ENCODE peak calls at places on chromosomes 7 and 10, in six cellular contexts. P is SK-N-SH, I is IMR-90, N is ovary, A is H9, J is lower leg skin. T is an unnamed sample.

GRCh38 chr7:140557809-140558518 is 78.7 kb upstream of the MKRN1 start:
- DNase-seq in N (no peak), A (no peak), I (no peak), P (no peak), J (no peak), T (no peak)

GRCh38 chr10:59176241-59177030 is at the start of gene PHYHIPL:
- DNase-seq in P (peak), J (no peak), N (peak), I (no peak), A (peak), T (peak)

GRCh38 chr10:5550621-5551530 is 26.1 kb downstream of the CALML3 start:
- DNase-seq in J (peak), N (no peak), P (no peak), A (no peak), I (peak), T (no peak)

GRCh38 chr10:58637372-58637771 is 124.7 kb downstream of the BICC1 start:
- DNase-seq in N (no peak), P (no peak), I (no peak), A (no peak), J (no peak), T (no peak)

GRCh38 chr10:123136806-123137642 is 1.3 kb downstream of the HMX3 start:
- DNase-seq in A (peak), I (no peak), N (no peak), P (no peak), J (no peak), T (no peak)

GRCh38 chr7:27870595-27870994 is 130.6 kb downstream of the TAX1BP1 start:
- DNase-seq in A (no peak), I (no peak), J (no peak), N (no peak), P (no peak), T (no peak)

GRCh38 chr7:106178593-106179134 is 66.6 kb upstream of the SYPL1 start:
- DNase-seq in P (no peak), J (no peak), I (peak), A (no peak), N (no peak), T (no peak)

GRCh38 chr7:147197006-147197405 is 1080.4 kb downstream of the CNTNAP2 start:
- DNase-seq in I (no peak), P (no peak), J (no peak), A (no peak), N (no peak), T (no peak)

GRCh38 chr7:150927954-150928340 is 50.2 kb downstream of the KCNH2 start:
- DNase-seq in J (peak), N (no peak), I (peak), P (no peak), A (no peak), T (no peak)

GRCh38 chr7:148515237-148515636 is 75.3 kb upstream of the C7orf33 start:
- DNase-seq in P (no peak), N (no peak), I (no peak), A (no peak), J (no peak), T (no peak)

GRCh38 chr7:55185941-55186609 is 167.3 kb downstream of the EGFR start:
- DNase-seq in P (no peak), N (no peak), A (no peak), I (peak), J (peak), T (no peak)

GRCh38 chr7:49885593-49886285 is 112.3 kb downstream of the VWC2 start:
- DNase-seq in P (no peak), N (no peak), I (no peak), J (no peak), A (no peak), T (no peak)

GRCh38 chr7:79713281-79713680 is 259.8 kb upstream of the MAGI2 start:
- DNase-seq in J (no peak), A (no peak), P (no peak), I (no peak), N (no peak), T (no peak)

GRCh38 chr7:37208528-37208927 is 240.1 kb downstream of the ELMO1 start:
- DNase-seq in I (peak), N (peak), J (no peak), A (peak), P (peak), T (no peak)

GRCh38 chr10:122098924-122099323 is 110.0 kb downstream of the TACC2 start:
- DNase-seq in N (no peak), P (no peak), A (no peak), I (no peak), J (no peak), T (no peak)

GRCh38 chr7:4140933-4141332 is 541.2 kb upstream of the FOXK1 start:
- DNase-seq in I (no peak), P (no peak), J (no peak), A (no peak), N (no peak), T (no peak)

GRCh38 chr7:83467493-83467892 is 181.4 kb downstream of the SEMA3E start:
- DNase-seq in P (no peak), A (no peak), J (no peak), I (no peak), N (no peak), T (no peak)

GRCh38 chr10:36066102-36066501 is 424.0 kb upstream of the FZD8 start:
- DNase-seq in N (no peak), I (no peak), P (no peak), J (no peak), A (no peak), T (no peak)

GRCh38 chr10:48365668-48366067 is 59.2 kb downstream of the MAPK8 start:
- DNase-seq in A (no peak), J (no peak), N (no peak), P (no peak), I (peak), T (no peak)

GRCh38 chr10:114684085-114684821 is 26.2 kb upstream of the ABLIM1 start:
- DNase-seq in N (peak), J (peak), I (peak), P (peak), A (no peak), T (no peak)

GRCh38 chr7:23380556-23380955 is 81.4 kb downstream of the MALSU1 start:
- DNase-seq in I (no peak), A (no peak), J (no peak), N (no peak), P (no peak), T (no peak)

GRCh38 chr7:73749931-73750776 is 11.6 kb upstream of the ABHD11 start:
- DNase-seq in N (no peak), P (no peak), A (no peak), I (no peak), J (no peak), T (no peak)

GRCh38 chr7:73742338-73742752 is 3.7 kb upstream of the ABHD11 start:
- DNase-seq in N (no peak), I (no peak), J (no peak), P (no peak), A (peak), T (no peak)

GRCh38 chr7:73742753-73743641 is 4.4 kb upstream of the ABHD11 start:
- DNase-seq in I (no peak), J (peak), A (peak), N (peak), P (peak), T (peak)

GRCh38 chr7:73741600-73741999 is 3.0 kb upstream of the ABHD11 start:
- DNase-seq in P (no peak), A (peak), I (no peak), N (no peak), J (no peak), T (no peak)

GRCh38 chr7:73746378-73746777 is 7.8 kb upstream of the ABHD11 start:
- DNase-seq in J (no peak), P (no peak), A (no peak), I (no peak), N (no peak), T (no peak)
- TF ChIP-seq CTCF in J (no peak), P (no peak), A (no peak), I (no peak), N (no peak), T (no peak)

DNA sequence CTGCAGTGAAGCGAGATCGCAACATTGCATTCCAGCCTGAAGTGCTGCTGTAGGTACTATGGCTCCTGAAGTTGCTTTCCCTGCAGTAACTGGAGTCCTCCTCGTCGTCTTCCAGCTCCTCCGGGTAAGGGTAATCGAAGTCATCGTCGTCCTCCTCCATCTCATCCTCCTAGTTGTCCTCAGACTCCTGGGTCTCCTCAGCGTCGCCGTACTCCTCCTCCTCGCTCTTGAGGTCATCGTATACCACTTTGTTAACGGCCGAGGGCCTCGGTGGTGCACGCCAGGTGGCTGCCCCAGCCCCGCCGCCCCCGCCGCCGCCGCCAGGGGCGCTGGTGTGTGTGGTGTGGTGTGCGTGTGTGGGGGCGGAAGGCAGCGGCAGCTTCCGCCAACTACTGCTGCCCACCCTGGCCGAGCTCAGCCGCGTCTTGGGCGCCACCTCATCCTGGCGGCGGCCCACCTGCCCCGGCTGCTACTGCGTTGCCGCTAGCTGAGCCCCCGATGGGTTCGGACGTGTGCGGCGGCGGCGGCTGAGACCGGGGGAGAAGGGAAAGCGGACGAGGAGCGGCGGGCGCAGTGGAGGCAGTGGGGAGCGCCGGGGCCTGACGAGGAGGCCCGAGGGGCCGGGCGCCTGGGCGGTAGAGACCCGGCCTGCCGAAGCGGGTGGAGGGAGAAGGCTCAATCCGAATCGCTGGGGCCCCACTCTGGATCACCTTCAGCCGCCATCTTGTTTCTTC is 11.8 kb upstream of the ACBD5 start:
- DNase-seq in A (peak), N (peak), I (peak), J (peak), P (no peak), T (no peak)
- TF ChIP-seq CTCF in A (peak), N (no peak), I (no peak), J (no peak), P (no peak), T (peak)

GRCh38 chr10:1048349-1048731 is 579 bp downstream of the IDI1 start:
- DNase-seq in P (peak), A (no peak), I (peak), N (peak), J (peak), T (no peak)
- TF ChIP-seq CTCF in P (no peak), A (no peak), I (no peak), N (no peak), J (no peak), T (no peak)

GRCh38 chr10:43843331-43844101 is 194.8 kb upstream of the ZNF32 start:
- DNase-seq in P (no peak), N (no peak), A (no peak), J (no peak), I (peak), T (no peak)

GRCh38 chr10:43845121-43845520 is 196.4 kb upstream of the ZNF32 start:
- DNase-seq in N (no peak), P (no peak), J (no peak), I (no peak), A (no peak), T (no peak)

GRCh38 chr10:43846968-43847367 is 198.3 kb upstream of the ZNF32 start:
- DNase-seq in A (no peak), I (no peak), J (no peak), N (no peak), P (no peak), T (no peak)

GRCh38 chr10:43844236-43844635 is 195.6 kb upstream of the ZNF32 start:
- DNase-seq in A (no peak), P (no peak), J (no peak), I (no peak), N (no peak), T (no peak)

GRCh38 chr10:43846187-43846680 is 197.6 kb upstream of the ZNF32 start:
- DNase-seq in A (no peak), J (no peak), I (peak), P (no peak), N (no peak), T (no peak)
- TF ChIP-seq CTCF in A (no peak), J (no peak), I (no peak), P (no peak), N (no peak), T (no peak)

GRCh38 chr7:5213286-5213645 is 23.2 kb downstream of the WIPI2 start:
- DNase-seq in J (no peak), P (no peak), I (no peak), N (no peak), A (no peak), T (no peak)
- TF ChIP-seq CTCF in J (no peak), P (no peak), I (no peak), N (no peak), A (no peak), T (no peak)

DNA sequence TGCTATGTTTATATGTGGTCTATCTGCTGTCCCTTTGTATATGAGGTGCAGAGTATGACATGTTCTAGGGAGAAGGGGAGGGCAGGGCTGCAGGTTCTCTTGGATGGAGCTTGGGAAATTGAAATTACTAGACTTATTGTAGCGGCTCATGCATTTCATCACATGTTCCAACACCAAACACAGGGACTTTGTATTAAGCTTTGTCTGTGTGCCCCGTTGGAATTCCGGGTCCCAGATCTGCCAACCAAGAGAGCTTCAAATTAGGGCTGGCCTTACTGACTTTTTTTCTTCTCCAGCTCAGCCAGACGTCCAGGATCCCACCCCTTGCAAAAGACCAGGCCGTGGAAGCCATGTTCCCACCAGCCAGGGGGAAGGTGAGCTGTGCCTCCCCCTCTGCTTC is 3.4 kb downstream of the ZNF789 start:
- DNase-seq in A (no peak), N (no peak), I (no peak), J (no peak), P (no peak), T (no peak)
- TF ChIP-seq CTCF in A (no peak), N (no peak), I (no peak), J (no peak), P (no peak), T (no peak)

DNA sequence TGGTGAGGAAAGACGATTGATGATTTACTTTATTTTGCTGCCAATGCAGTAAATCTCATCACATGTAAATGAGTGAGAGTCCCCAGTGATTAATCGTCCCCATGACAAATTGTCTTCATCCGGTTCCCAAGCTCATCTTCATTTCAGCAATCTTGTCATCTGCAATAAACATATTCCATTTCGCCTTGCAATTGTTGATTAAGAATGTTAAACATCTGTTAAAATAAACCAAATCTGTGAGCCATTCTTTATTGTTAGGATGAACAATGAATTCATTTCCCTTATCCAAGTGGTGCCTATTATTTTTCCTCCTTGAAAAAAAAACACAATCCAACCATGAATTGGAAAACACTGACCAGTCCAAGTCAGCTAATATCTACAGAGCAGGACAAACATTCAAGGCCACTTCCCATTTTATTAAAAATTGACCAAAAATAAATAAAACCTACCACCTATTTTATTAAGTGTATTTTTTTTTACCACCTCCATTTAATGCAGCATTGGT is 36.5 kb downstream of the NPS start:
- DNase-seq in P (no peak), A (no peak), N (no peak), J (no peak), I (no peak), T (no peak)
- TF ChIP-seq CTCF in P (no peak), A (no peak), N (no peak), J (no peak), I (no peak), T (no peak)

DNA sequence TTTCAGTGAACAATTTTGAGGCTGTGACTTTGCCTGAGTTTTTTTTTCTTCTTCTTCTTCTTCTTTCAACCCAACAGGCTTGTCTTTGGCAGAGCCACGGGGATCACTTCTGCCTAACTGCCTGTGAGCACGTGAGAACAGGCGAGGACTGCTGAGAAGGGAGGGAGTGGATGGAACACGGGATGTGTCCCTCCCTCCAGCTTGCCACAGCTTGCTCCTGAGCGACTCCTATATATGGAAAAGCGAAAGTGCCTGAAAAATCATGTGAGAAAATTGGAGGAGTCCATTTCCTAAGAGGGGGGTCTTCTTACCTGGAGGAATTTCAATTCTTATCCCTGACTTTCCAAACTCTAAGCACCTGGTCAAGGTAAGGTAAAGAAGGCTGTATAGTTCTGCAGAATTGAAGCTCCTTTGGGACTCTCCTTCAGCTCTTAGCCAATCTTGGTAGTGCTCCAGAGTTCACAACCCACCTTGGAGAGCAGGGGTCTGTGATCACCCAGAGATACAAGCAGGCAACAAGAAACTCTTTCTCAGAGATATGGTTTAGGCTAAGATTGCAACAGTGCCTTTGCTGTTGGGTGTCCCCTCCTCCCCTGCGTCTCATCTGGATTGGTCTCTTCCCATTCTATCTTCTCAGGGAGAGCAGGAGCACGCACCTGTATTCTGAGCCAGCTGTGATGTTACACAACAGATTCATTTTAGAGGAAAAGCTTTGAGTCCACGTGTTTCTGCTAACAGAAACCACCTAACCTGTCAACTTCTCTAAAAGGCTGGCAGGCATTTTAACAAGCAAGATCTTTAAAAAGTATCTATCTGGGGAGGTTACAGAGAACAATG is at the start of gene MAT1A:
- DNase-seq in P (no peak), J (no peak), I (peak), A (peak), N (no peak), T (no peak)
- TF ChIP-seq CTCF in P (peak), J (no peak), I (no peak), A (peak), N (no peak), T (no peak)

GRCh38 chr7:156560075-156560474 is 80.5 kb upstream of the RNF32 start:
- DNase-seq in J (no peak), A (peak), N (no peak), P (peak), I (no peak), T (no peak)

GRCh38 chr7:156554488-156554887 is 86.1 kb upstream of the RNF32 start:
- DNase-seq in I (no peak), J (no peak), A (no peak), N (no peak), P (no peak), T (no peak)

GRCh38 chr7:156558198-156558597 is 82.4 kb upstream of the RNF32 start:
- DNase-seq in N (no peak), J (no peak), I (peak), P (no peak), A (no peak), T (no peak)

GRCh38 chr7:156559001-156559400 is 81.6 kb upstream of the RNF32 start:
- DNase-seq in I (no peak), J (no peak), N (no peak), A (no peak), P (no peak), T (no peak)

GRCh38 chr7:156556083-156556482 is 84.5 kb upstream of the RNF32 start:
- DNase-seq in A (no peak), J (no peak), P (no peak), I (no peak), N (no peak), T (no peak)
- TF ChIP-seq CTCF in A (no peak), J (no peak), P (no peak), I (no peak), N (no peak), T (no peak)

DNA sequence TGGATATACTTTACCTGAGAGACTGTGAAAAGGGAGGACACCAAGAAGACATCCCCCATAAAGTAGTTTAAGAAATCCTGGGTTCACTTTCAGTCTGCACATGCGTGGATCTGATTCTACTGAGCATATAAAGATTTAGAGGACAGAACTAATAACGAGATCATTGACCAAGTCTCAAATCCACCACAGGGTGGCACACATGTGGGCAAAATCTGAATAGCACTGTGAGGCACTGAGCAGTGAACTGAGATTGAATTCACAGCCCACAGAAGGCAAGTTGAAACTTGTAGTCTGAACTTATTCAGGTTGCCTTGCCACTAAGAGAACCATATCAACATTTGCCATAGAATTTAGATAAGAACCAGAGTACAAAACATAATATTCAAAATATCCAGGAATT is 818.6 kb downstream of the GRID1 start:
- DNase-seq in A (no peak), N (no peak), J (no peak), P (peak), I (no peak), T (no peak)
- TF ChIP-seq CTCF in A (peak), N (no peak), J (no peak), P (no peak), I (no peak), T (peak)